ENCODE peak calls at places on chromosomes 12 and 14, in five cellular contexts. One of them, this sample, is unnamed.

GRCh38 chr12:69097619-69098368 is 141.6 kb upstream of the CPSF6 start:
- DNase-seq in GM12878: no peak
- DNase-seq in A549: no peak
- DNase-seq in H1: no peak
- DNase-seq in K562: no peak
- DNase-seq in this sample: no peak

GRCh38 chr12:68113644-68114043 is 45.9 kb downstream of the IFNG start:
- DNase-seq in H1: peak; percentile 77
- DNase-seq in GM12878: no peak
- DNase-seq in A549: no peak
- DNase-seq in K562: peak; percentile 30
- DNase-seq in this sample: no peak

GRCh38 chr14:104589338-104590195 is 10.0 kb downstream of the C14orf180 start:
- DNase-seq in K562: no peak
- DNase-seq in A549: no peak
- DNase-seq in H1: no peak
- DNase-seq in GM12878: no peak
- DNase-seq in this sample: no peak

GRCh38 chr14:91261115-91261514 is 16.6 kb upstream of the GPR68 start:
- DNase-seq in A549: no peak
- DNase-seq in K562: no peak
- DNase-seq in GM12878: no peak
- DNase-seq in H1: no peak
- DNase-seq in this sample: no peak

GRCh38 chr12:75444444-75445136 is 36.0 kb upstream of the GLIPR1 start:
- DNase-seq in A549: peak; percentile 8
- DNase-seq in GM12878: no peak
- DNase-seq in K562: no peak
- DNase-seq in H1: no peak
- DNase-seq in this sample: peak; percentile 44

GRCh38 chr12:70982991-70983390 is 62.5 kb upstream of the PTPRR start:
- DNase-seq in K562: no peak
- DNase-seq in GM12878: no peak
- DNase-seq in A549: no peak
- DNase-seq in H1: no peak
- DNase-seq in this sample: no peak

GRCh38 chr14:41785696-41786095 is 179.0 kb downstream of the LRFN5 start:
- DNase-seq in A549: no peak
- DNase-seq in H1: no peak
- DNase-seq in GM12878: no peak
- DNase-seq in K562: no peak
- DNase-seq in this sample: peak; percentile 10

GRCh38 chr12:7905071-7905470 is 30.9 kb downstream of the SLC2A3 start:
- DNase-seq in H1: no peak
- DNase-seq in A549: no peak
- DNase-seq in GM12878: no peak
- DNase-seq in K562: no peak
- DNase-seq in this sample: no peak

GRCh38 chr12:2405039-2405438 is 352.3 kb downstream of the CACNA1C start:
- DNase-seq in GM12878: no peak
- DNase-seq in H1: no peak
- DNase-seq in K562: no peak
- DNase-seq in A549: no peak
- DNase-seq in this sample: no peak

GRCh38 chr12:2498961-2499500 is 295.7 kb upstream of the FKBP4 start:
- DNase-seq in A549: no peak
- DNase-seq in K562: no peak
- DNase-seq in H1: no peak
- DNase-seq in GM12878: no peak
- DNase-seq in this sample: no peak

GRCh38 chr14:41362134-41362533 is 244.5 kb upstream of the LRFN5 start:
- DNase-seq in A549: no peak
- DNase-seq in K562: no peak
- DNase-seq in H1: no peak
- DNase-seq in GM12878: no peak
- DNase-seq in this sample: no peak

GRCh38 chr12:2051700-2052625 is 824 bp upstream of the CACNA1C start:
- DNase-seq in K562: no peak
- DNase-seq in GM12878: no peak
- DNase-seq in H1: peak; percentile 58
- DNase-seq in A549: no peak
- DNase-seq in this sample: no peak

GRCh38 chr12:95277139-95277538 is 59.5 kb downstream of the VEZT start:
- DNase-seq in GM12878: no peak
- DNase-seq in H1: no peak
- DNase-seq in K562: no peak
- DNase-seq in A549: no peak
- DNase-seq in this sample: no peak

GRCh38 chr12:114817491-114818440 is 133.8 kb upstream of the TBX3 start:
- DNase-seq in GM12878: no peak
- DNase-seq in K562: no peak
- DNase-seq in H1: no peak
- DNase-seq in A549: no peak
- DNase-seq in this sample: no peak

GRCh38 chr12:11580125-11580751 is 69.2 kb upstream of the ETV6 start:
- DNase-seq in A549: no peak
- DNase-seq in GM12878: peak; percentile 71
- DNase-seq in H1: no peak
- DNase-seq in K562: no peak
- DNase-seq in this sample: no peak

GRCh38 chr12:32161040-32161439 is 54.4 kb downstream of the BICD1 start:
- DNase-seq in K562: no peak
- DNase-seq in A549: no peak
- DNase-seq in H1: no peak
- DNase-seq in GM12878: no peak
- DNase-seq in this sample: no peak

GRCh38 chr12:32171211-32171610 is 64.6 kb downstream of the BICD1 start:
- DNase-seq in H1: no peak
- DNase-seq in A549: no peak
- DNase-seq in GM12878: no peak
- DNase-seq in K562: no peak
- DNase-seq in this sample: no peak

GRCh38 chr12:32170437-32170998 is 63.9 kb downstream of the BICD1 start:
- DNase-seq in GM12878: no peak
- DNase-seq in A549: no peak
- DNase-seq in K562: no peak
- DNase-seq in H1: no peak
- DNase-seq in this sample: no peak

GRCh38 chr12:32163596-32163995 is 56.9 kb downstream of the BICD1 start:
- DNase-seq in A549: no peak
- DNase-seq in H1: no peak
- DNase-seq in K562: no peak
- DNase-seq in GM12878: no peak
- DNase-seq in this sample: no peak

GRCh38 chr12:32166510-32166909 is 59.9 kb downstream of the BICD1 start:
- DNase-seq in K562: no peak
- DNase-seq in H1: no peak
- DNase-seq in GM12878: no peak
- DNase-seq in A549: no peak
- DNase-seq in this sample: no peak
- TF ChIP-seq KDM1A in K562: no peak
- TF ChIP-seq KDM1A in H1: no peak
- TF ChIP-seq KDM1A in GM12878: no peak
- TF ChIP-seq KDM1A in A549: no peak
- TF ChIP-seq KDM1A in this sample: no peak

GRCh38 chr12:106248177-106248848 is 493 bp upstream of the CKAP4 start:
- DNase-seq in GM12878: no peak
- DNase-seq in A549: peak; percentile 67
- DNase-seq in K562: no peak
- DNase-seq in H1: peak; percentile 78
- DNase-seq in this sample: peak; percentile 19

GRCh38 chr12:106247731-106248176 is at the start of gene CKAP4:
- DNase-seq in K562: no peak
- DNase-seq in A549: peak; percentile 65
- DNase-seq in GM12878: no peak
- DNase-seq in H1: no peak
- DNase-seq in this sample: peak; percentile 30

GRCh38 chr12:106245767-106246166 is 2.1 kb downstream of the CKAP4 start:
- DNase-seq in K562: no peak
- DNase-seq in A549: peak; percentile 64
- DNase-seq in H1: no peak
- DNase-seq in GM12878: no peak
- DNase-seq in this sample: no peak

GRCh38 chr12:106248849-106249371 is 1.1 kb upstream of the CKAP4 start:
- DNase-seq in K562: no peak
- DNase-seq in A549: no peak
- DNase-seq in H1: no peak
- DNase-seq in GM12878: no peak
- DNase-seq in this sample: no peak

GRCh38 chr12:106246891-106247730 is 709 bp downstream of the CKAP4 start:
- DNase-seq in A549: peak; percentile 67
- DNase-seq in H1: peak; percentile 63
- DNase-seq in GM12878: no peak
- DNase-seq in K562: peak; percentile 29
- DNase-seq in this sample: no peak
- TF ChIP-seq KDM1A in A549: no peak
- TF ChIP-seq KDM1A in H1: no peak
- TF ChIP-seq KDM1A in GM12878: no peak
- TF ChIP-seq KDM1A in K562: no peak
- TF ChIP-seq KDM1A in this sample: no peak

GRCh38 chr12:98352218-98352811 is 163.1 kb upstream of the TMPO start:
- DNase-seq in K562: no peak
- DNase-seq in H1: no peak
- DNase-seq in GM12878: no peak
- DNase-seq in A549: peak; percentile 75
- DNase-seq in this sample: peak; percentile 10
- TF ChIP-seq KDM1A in K562: no peak
- TF ChIP-seq KDM1A in H1: no peak
- TF ChIP-seq KDM1A in GM12878: no peak
- TF ChIP-seq KDM1A in A549: no peak
- TF ChIP-seq KDM1A in this sample: no peak

DNA sequence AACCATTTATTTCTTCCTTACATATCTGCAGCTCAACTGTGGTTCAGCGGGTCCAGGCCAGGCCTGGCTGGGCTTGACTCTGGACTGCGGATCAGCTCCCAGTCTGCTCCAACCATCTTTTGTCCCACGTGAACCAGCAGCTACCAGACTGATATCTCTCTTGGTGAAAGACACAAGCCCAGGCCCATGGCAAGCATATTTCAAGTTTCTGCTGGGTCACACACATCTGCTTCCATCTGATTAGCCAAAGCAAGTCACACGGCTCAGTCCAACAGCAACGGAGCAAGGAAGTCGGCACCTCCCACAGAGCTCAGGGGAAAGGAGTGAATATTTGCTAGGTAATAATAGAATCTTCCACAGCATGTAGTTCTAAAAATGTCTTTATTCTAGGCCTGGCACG is 24.7 kb upstream of the MARK3 start:
- DNase-seq in K562: peak; percentile 84
- DNase-seq in H1: no peak
- DNase-seq in GM12878: no peak
- DNase-seq in A549: no peak
- DNase-seq in this sample: no peak
- TF ChIP-seq KDM1A in K562: no peak
- TF ChIP-seq KDM1A in H1: no peak
- TF ChIP-seq KDM1A in GM12878: no peak
- TF ChIP-seq KDM1A in A549: no peak
- TF ChIP-seq KDM1A in this sample: no peak

DNA sequence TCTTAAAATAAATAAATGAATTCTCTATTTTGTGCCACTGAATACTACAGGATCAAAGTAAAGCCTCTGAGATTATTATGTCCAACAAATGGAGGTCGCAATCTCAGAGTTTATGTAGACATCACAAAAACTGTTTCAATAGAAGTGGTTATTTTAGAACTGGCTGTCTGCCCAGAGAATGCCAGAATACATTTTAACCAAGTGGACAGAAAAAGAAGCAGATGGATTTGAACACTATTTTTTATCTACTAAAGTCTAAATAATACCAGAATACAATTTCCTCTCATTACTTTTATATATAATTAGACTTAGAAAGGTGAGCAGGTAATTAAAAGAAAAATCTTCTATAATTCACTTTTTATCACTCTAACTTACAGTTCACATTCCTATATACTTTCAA is 118.3 kb downstream of the MED13L start:
- DNase-seq in GM12878: no peak
- DNase-seq in A549: no peak
- DNase-seq in K562: no peak
- DNase-seq in H1: no peak
- DNase-seq in this sample: peak; percentile 45
- TF ChIP-seq KDM1A in GM12878: no peak
- TF ChIP-seq KDM1A in A549: no peak
- TF ChIP-seq KDM1A in K562: no peak
- TF ChIP-seq KDM1A in H1: no peak
- TF ChIP-seq KDM1A in this sample: no peak

GRCh38 chr12:30939234-30939633 is 12.7 kb downstream of the TSPAN11 start:
- DNase-seq in H1: no peak
- DNase-seq in K562: no peak
- DNase-seq in A549: no peak
- DNase-seq in GM12878: peak; percentile 3
- DNase-seq in this sample: no peak

GRCh38 chr12:30945443-30946164 is 19.1 kb downstream of the TSPAN11 start:
- DNase-seq in H1: no peak
- DNase-seq in GM12878: no peak
- DNase-seq in A549: no peak
- DNase-seq in K562: no peak
- DNase-seq in this sample: no peak

GRCh38 chr12:30942936-30943335 is 16.4 kb downstream of the TSPAN11 start:
- DNase-seq in H1: no peak
- DNase-seq in A549: no peak
- DNase-seq in GM12878: no peak
- DNase-seq in K562: no peak
- DNase-seq in this sample: no peak
- TF ChIP-seq KDM1A in H1: no peak
- TF ChIP-seq KDM1A in A549: no peak
- TF ChIP-seq KDM1A in GM12878: no peak
- TF ChIP-seq KDM1A in K562: no peak
- TF ChIP-seq KDM1A in this sample: no peak

GRCh38 chr14:23544511-23545447 is 6.8 kb downstream of the ZFHX2 start:
- DNase-seq in K562: no peak
- DNase-seq in GM12878: no peak
- DNase-seq in H1: peak; percentile 81
- DNase-seq in A549: no peak
- DNase-seq in this sample: no peak
- TF ChIP-seq KDM1A in K562: no peak
- TF ChIP-seq KDM1A in GM12878: no peak
- TF ChIP-seq KDM1A in H1: peak; percentile 39
- TF ChIP-seq KDM1A in A549: no peak
- TF ChIP-seq KDM1A in this sample: no peak

This sample was measured in HepG2.